ENCODE peak calls at places on chromosomes 5 and 9, in five cellular contexts. I is IMR-90, L is H1, M is mesenchymal stem cell, X is neuronal stem cell. Z is an unnamed sample.
A peak's percentile ranks its signal among the peaks of the same experiment; 100 is the strongest.

GRCh38 chr9:70616401-70617010 is 202.0 kb upstream of the KLF9 start:
- DNase-seq in L (no peak), M (no peak), I (no peak), X (no peak), Z (no peak)

GRCh38 chr9:96089425-96089824 is 212.6 kb downstream of the HSD17B3 start:
- DNase-seq in I (no peak), L (no peak), X (no peak), M (no peak), Z (no peak)

GRCh38 chr9:133857639-133858038 is 119.5 kb upstream of the SARDH start:
- DNase-seq in M (no peak), I (no peak), X (no peak), L (no peak), Z (no peak)

GRCh38 chr5:93607367-93608258 is 24.6 kb downstream of the NR2F1 start:
- DNase-seq in L (peak; percentile 76), I (peak; percentile 89), X (no peak), M (peak; percentile 78), Z (peak; percentile 83)

GRCh38 chr5:129962506-129962905 is 58.2 kb downstream of the CHSY3 start:
- DNase-seq in X (no peak), I (no peak), M (no peak), L (no peak), Z (no peak)

GRCh38 chr5:59548807-59549357 is 344.6 kb downstream of the PDE4D start:
- DNase-seq in I (no peak), L (no peak), M (no peak), X (no peak), Z (no peak)

GRCh38 chr5:5781335-5781734 is 358.9 kb downstream of the ICE1 start:
- DNase-seq in L (no peak), M (no peak), X (no peak), I (no peak), Z (no peak)

GRCh38 chr9:134968823-134969090 is 51.0 kb upstream of the FCN1 start:
- DNase-seq in I (no peak), L (no peak), X (no peak), M (no peak), Z (no peak)

GRCh38 chr9:127567898-127568617 is 44.0 kb upstream of the STXBP1 start:
- DNase-seq in M (no peak), L (peak; percentile 71), X (no peak), I (no peak), Z (peak; percentile 55)

GRCh38 chr5:6525910-6526309 is 77.3 kb downstream of the UBE2QL1 start:
- DNase-seq in M (no peak), I (peak; percentile 1), L (peak; percentile 56), X (peak; percentile 48), Z (peak; percentile 61)

GRCh38 chr9:112120471-112120925 is 54.6 kb downstream of the SUSD1 start:
- DNase-seq in L (peak; percentile 41), M (no peak), X (no peak), I (no peak), Z (no peak)

GRCh38 chr9:112121633-112122032 is 53.5 kb downstream of the SUSD1 start:
- DNase-seq in X (no peak), L (peak; percentile 16), M (no peak), I (no peak), Z (no peak)

GRCh38 chr5:103340717-103341397 is 82.3 kb downstream of the MACIR start:
- DNase-seq in L (no peak), X (no peak), M (peak; percentile 56), I (peak; percentile 11), Z (no peak)

GRCh38 chr5:100595152-100595811 is 60.1 kb downstream of the FAM174A start:
- DNase-seq in X (no peak), M (peak; percentile 94), I (peak; percentile 97), L (no peak), Z (no peak)

GRCh38 chr9:88179080-88179521 is 40.8 kb upstream of the SPATA31C2 start:
- DNase-seq in M (no peak), X (no peak), I (no peak), L (no peak), Z (no peak)

GRCh38 chr9:89919171-89919681 is 314.4 kb downstream of the GADD45G start:
- DNase-seq in X (no peak), L (peak; percentile 86), M (no peak), I (no peak), Z (peak; percentile 88)

DNA sequence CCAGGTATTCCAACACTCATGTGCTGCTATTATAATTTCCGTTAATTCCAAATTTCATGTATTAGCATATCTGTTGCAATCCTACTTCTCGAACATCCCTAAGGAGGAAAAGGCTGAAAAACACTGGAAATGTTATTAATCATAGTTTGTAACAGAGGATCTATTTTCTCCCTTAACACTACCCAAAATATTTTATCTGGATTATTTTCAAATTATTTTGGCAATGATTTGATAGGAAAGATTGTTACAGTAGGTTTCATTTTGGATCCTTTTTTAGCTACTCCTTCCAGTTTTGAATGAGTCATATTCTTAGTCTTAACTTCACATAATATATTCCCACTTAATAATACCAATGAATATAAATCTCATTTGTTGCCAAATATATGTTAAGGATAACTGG is 13.9 kb upstream of the NAA35 start:
- DNase-seq in M (no peak), L (no peak), X (no peak), I (no peak), Z (no peak)
- H3K4me1 ChIP-seq in M (no peaks in the 10 kb centered on the region), L (no peaks in the 10 kb centered on the region), X (no peaks in the 10 kb centered on the region), I (no peaks in the 10 kb centered on the region), Z (no peaks in the 10 kb centered on the region)

GRCh38 chr5:55682071-55682470 is 30.1 kb downstream of the SLC38A9 start:
- DNase-seq in X (no peak), I (no peak), M (no peak), L (no peak), Z (no peak)

GRCh38 chr5:55679556-55679955 is 32.6 kb downstream of the SLC38A9 start:
- DNase-seq in M (peak; percentile 13), L (no peak), X (no peak), I (peak; percentile 28), Z (no peak)

GRCh38 chr5:55675119-55675518 is 37.0 kb downstream of the SLC38A9 start:
- DNase-seq in I (peak; percentile 3), L (no peak), M (no peak), X (no peak), Z (no peak)

DNA sequence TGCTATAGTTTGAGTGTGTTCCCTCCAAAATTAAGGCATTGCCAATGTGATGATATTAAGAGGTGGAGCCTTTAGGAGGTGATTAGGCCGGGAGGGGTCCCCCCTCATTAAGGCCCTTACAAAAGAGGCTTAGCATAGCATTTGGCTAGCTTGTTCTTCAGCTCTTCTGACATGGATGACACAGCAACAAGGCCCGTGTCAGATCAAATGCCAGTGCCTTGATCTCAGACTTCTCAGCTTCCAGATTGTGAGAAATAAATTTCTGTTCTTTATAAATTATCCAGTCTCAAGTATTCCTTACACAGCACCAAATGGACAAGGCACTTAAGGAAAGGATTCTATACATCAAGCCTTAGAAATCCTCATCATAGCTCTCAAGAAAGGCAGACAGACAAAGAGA is 31.8 kb downstream of the SLC38A9 start:
- DNase-seq in L (no peak), X (no peak), M (no peak), I (no peak), Z (no peak)
- H3K23ac ChIP-seq in L (no peak overlapping the region), X (no peak overlapping the region), M (no peak overlapping the region), I (no peak overlapping the region), Z (no peak overlapping the region)

GRCh38 chr5:74313896-74314295 is 326.6 kb downstream of the ENC1 start:
- DNase-seq in L (no peak), I (no peak), X (no peak), M (no peak), Z (no peak)
- H2AFZ ChIP-seq in L (no peak overlapping the region), I (no peak overlapping the region), X (no peak overlapping the region), M (no peak overlapping the region), Z (no peak overlapping the region)

DNA sequence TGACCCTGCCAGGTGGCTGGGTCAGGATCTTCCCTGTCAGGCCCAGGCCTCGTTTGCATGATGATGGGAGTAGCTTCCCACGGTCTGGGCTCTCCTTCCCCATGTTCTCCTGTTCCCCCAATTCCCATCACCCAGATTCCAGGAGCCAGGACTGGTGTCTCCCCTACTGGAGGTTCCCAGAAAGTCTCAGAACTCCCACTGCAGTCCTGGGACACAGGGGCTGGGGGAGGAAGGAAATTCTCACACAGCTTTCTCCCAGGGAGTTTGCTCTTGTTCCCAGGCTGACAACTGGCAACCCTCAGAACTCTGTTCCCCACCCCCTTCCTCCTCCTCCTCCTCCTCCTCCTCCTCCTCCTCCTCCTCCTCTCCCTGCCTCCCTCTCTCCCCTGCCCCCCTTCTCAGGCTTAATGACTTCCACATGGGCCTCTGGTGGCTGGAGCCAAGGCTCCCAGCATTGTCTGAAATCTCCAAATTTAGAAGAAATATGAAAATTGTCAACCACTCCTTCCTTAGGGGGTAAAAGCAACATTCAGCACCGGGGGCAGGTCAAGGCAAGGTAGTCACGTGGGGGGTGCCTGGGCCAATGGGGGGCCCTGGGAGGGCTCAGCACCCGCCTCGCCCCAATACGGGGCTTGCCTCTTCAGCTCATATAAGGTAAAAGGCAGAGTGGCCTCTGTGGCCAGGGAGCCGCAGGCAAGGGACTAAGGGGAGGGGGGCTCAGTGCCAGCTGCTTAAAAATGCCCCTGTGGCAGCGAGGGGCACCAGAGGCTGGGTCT is 27.3 kb upstream of the IL17B start:
- DNase-seq in L (no peak), M (peak; percentile 87), I (peak; percentile 94), X (no peak), Z (peak; percentile 59)
- H3K4me1 ChIP-seq in L (no peaks in the 10 kb centered on the region), M (peaks cover 55% of the 10 kb centered on the region), I (peaks cover 29% of the 10 kb centered on the region), X (peaks cover 20% of the 10 kb centered on the region), Z (no peaks in the 10 kb centered on the region)

GRCh38 chr9:99221266-99221622 is 498 bp downstream of the ALG2 start:
- DNase-seq in I (no peak), X (no peak), L (no peak), M (no peak), Z (no peak)

GRCh38 chr9:99224445-99224844 is 2.4 kb downstream of the SEC61B start:
- DNase-seq in I (no peak), M (no peak), X (no peak), L (no peak), Z (no peak)

GRCh38 chr9:99222416-99223280 is 566 bp downstream of the SEC61B start:
- DNase-seq in L (no peak), X (no peak), I (peak; percentile 36), M (no peak), Z (no peak)

GRCh38 chr9:99226054-99226453 is 4.0 kb downstream of the SEC61B start:
- DNase-seq in X (no peak), I (no peak), L (no peak), M (no peak), Z (no peak)

GRCh38 chr9:99221623-99222415 is at the start of the genes ALG2 and SEC61B:
- DNase-seq in M (peak; percentile 97), I (peak; percentile 96), X (peak; percentile 94), L (peak; percentile 95), Z (peak; percentile 94)
- H3K23ac ChIP-seq in M (peak within 1 kb of the TSS; percentile 100), I (peak within 1 kb of the TSS; percentile 100), X (peak within 1 kb of the TSS; percentile 98), L (no peak within 1 kb of the TSS), Z (no peak within 1 kb of the TSS)